ENCODE peak calls at places on chromosomes 5 and 9, in ten cellular contexts. G is mesendoderm; C is hepatocyte; W is cardiac muscle cell; R is naive thymus-derived CD4-positive, alpha-beta T cell; T is mammary epithelial cell; N is CD4-positive, CD25-positive, alpha-beta regulatory T cell; F is A549; Y is CD8-positive, alpha-beta T cell; E is lung. K is an unnamed sample. For H3K4me1, the result is how much of the 10 kb centered on the place peaks cover.

GRCh38 chr5:179534431-179534830 is 15.9 kb upstream of the RUFY1 start:
- DNase-seq in T (no peak), C (no peak), E (no peak), G (no peak), W (no peak), R (no peak), N (no peak), F (no peak), Y (no peak), K (no peak)

GRCh38 chr5:34898258-34898895 is 16.9 kb downstream of the RAD1 start:
- DNase-seq in F (peak), W (peak), E (peak), G (peak), Y (peak), N (peak), T (peak), C (peak), R (peak), K (peak)

GRCh38 chr9:90141723-90142122 is 500.9 kb downstream of the DIRAS2 start:
- DNase-seq in G (peak), F (no peak), R (no peak), T (peak), E (no peak), Y (no peak), C (peak), W (peak), N (no peak), K (peak)

GRCh38 chr5:62265648-62266112 is 40.3 kb upstream of the KIF2A start:
- DNase-seq in N (no peak), G (no peak), R (no peak), Y (no peak), C (no peak), E (no peak), W (no peak), T (no peak), F (no peak), K (no peak)

GRCh38 chr5:140011297-140011802 is 31.7 kb downstream of the NRG2 start:
- DNase-seq in Y (no peak), C (peak), T (peak), R (no peak), E (no peak), G (no peak), F (no peak), N (no peak), W (no peak), K (no peak)

GRCh38 chr5:134247825-134248224 is 22.0 kb upstream of the PPP2CA start:
- DNase-seq in F (no peak), W (no peak), R (no peak), G (peak), T (no peak), Y (no peak), N (no peak), C (no peak), E (no peak), K (no peak)

GRCh38 chr5:150987746-150988145 is 32.6 kb upstream of the GPX3 start:
- DNase-seq in R (no peak), N (no peak), E (no peak), T (no peak), Y (no peak), W (no peak), F (no peak), C (no peak), G (no peak), K (no peak)

GRCh38 chr5:178839319-178839704 is 20.4 kb upstream of the ZNF354B start:
- DNase-seq in F (no peak), G (peak), E (peak), R (peak), W (peak), T (peak), N (peak), C (peak), Y (peak), K (peak)

GRCh38 chr5:78006449-78006848 is 230.3 kb upstream of the TBCA start:
- DNase-seq in E (no peak), G (no peak), N (no peak), W (no peak), C (no peak), F (no peak), T (no peak), R (no peak), Y (no peak), K (no peak)

GRCh38 chr9:114803459-114803858 is 2.4 kb downstream of the TNFSF15 start:
- DNase-seq in T (no peak), F (no peak), W (no peak), N (no peak), R (no peak), Y (no peak), E (no peak), C (no peak), G (peak), K (peak)

GRCh38 chr5:146962801-146963355 is 84.3 kb upstream of the PPP2R2B start:
- DNase-seq in C (peak), N (no peak), T (peak), F (no peak), R (no peak), W (peak), G (no peak), Y (no peak), E (no peak), K (no peak)

GRCh38 chr5:173739741-173740140 is 123.3 kb upstream of the BOD1 start:
- DNase-seq in Y (no peak), C (no peak), E (no peak), T (no peak), N (no peak), R (no peak), W (no peak), F (no peak), G (peak), K (no peak)

GRCh38 chr9:4670591-4670990 is 4.3 kb upstream of the SPATA6L start:
- DNase-seq in R (no peak), C (no peak), E (no peak), F (no peak), W (no peak), N (no peak), G (no peak), Y (no peak), T (no peak), K (no peak)

GRCh38 chr9:121566401-121567141 is 66.9 kb upstream of the GGTA1 start:
- DNase-seq in C (no peak), R (no peak), T (peak), G (no peak), Y (no peak), F (no peak), W (peak), N (no peak), E (no peak), K (no peak)

GRCh38 chr5:418681-419121 is 24.3 kb upstream of the EXOC3 start:
- DNase-seq in F (no peak), W (no peak), E (no peak), R (no peak), T (no peak), G (no peak), C (no peak), Y (no peak), N (no peak), K (no peak)

GRCh38 chr5:158832736-158833135 is 267.0 kb downstream of the EBF1 start:
- DNase-seq in W (no peak), F (no peak), Y (no peak), E (no peak), N (no peak), T (no peak), G (no peak), C (no peak), R (no peak), K (no peak)

GRCh38 chr5:144484124-144484897 is 313.6 kb downstream of the KCTD16 start:
- DNase-seq in R (no peak), N (no peak), F (no peak), E (no peak), G (peak), W (no peak), Y (no peak), C (peak), T (peak), K (no peak)

GRCh38 chr5:38323645-38324295 is 65.4 kb downstream of the EGFLAM start:
- DNase-seq in F (no peak), T (peak), C (peak), G (no peak), W (peak), R (no peak), E (no peak), Y (no peak), N (no peak), K (no peak)

GRCh38 chr5:76544268-76544926 is 78.8 kb downstream of the F2RL2 start:
- DNase-seq in C (peak), E (no peak), N (peak), Y (peak), R (no peak), T (peak), W (peak), F (peak), G (peak), K (peak)

GRCh38 chr5:78546597-78546996 is 102.0 kb downstream of the LHFPL2 start:
- DNase-seq in T (no peak), N (no peak), F (no peak), E (no peak), G (no peak), R (no peak), W (no peak), C (no peak), Y (no peak), K (no peak)

GRCh38 chr9:136086951-136087740 is 7.9 kb downstream of the NACC2 start:
- DNase-seq in E (no peak), R (no peak), G (no peak), Y (peak), C (no peak), W (no peak), N (no peak), T (no peak), F (no peak), K (no peak)

GRCh38 chr5:161064297-161064696 is 212.3 kb upstream of the ATP10B start:
- DNase-seq in E (no peak), W (no peak), C (no peak), R (no peak), T (no peak), F (no peak), Y (no peak), G (peak), N (no peak), K (no peak)

GRCh38 chr5:153014194-153014593 is 476.3 kb upstream of the GRIA1 start:
- DNase-seq in W (no peak), E (no peak), T (no peak), N (no peak), F (no peak), G (no peak), R (no peak), C (no peak), Y (no peak), K (no peak)

GRCh38 chr5:151139015-151139414 is 18.6 kb downstream of the ANXA6 start:
- DNase-seq in N (no peak), R (no peak), T (no peak), E (no peak), W (no peak), C (no peak), G (no peak), Y (peak), F (no peak), K (no peak)

GRCh38 chr5:155434681-155435080 is 421.1 kb downstream of the KIF4B start:
- DNase-seq in T (no peak), F (no peak), G (no peak), W (no peak), Y (no peak), E (no peak), N (no peak), R (no peak), C (no peak), K (no peak)

GRCh38 chr5:1176473-1177391 is 24.7 kb upstream of the SLC6A19 start:
- DNase-seq in R (no peak), E (no peak), G (peak), F (no peak), W (no peak), T (no peak), C (no peak), N (no peak), Y (no peak), K (no peak)

DNA sequence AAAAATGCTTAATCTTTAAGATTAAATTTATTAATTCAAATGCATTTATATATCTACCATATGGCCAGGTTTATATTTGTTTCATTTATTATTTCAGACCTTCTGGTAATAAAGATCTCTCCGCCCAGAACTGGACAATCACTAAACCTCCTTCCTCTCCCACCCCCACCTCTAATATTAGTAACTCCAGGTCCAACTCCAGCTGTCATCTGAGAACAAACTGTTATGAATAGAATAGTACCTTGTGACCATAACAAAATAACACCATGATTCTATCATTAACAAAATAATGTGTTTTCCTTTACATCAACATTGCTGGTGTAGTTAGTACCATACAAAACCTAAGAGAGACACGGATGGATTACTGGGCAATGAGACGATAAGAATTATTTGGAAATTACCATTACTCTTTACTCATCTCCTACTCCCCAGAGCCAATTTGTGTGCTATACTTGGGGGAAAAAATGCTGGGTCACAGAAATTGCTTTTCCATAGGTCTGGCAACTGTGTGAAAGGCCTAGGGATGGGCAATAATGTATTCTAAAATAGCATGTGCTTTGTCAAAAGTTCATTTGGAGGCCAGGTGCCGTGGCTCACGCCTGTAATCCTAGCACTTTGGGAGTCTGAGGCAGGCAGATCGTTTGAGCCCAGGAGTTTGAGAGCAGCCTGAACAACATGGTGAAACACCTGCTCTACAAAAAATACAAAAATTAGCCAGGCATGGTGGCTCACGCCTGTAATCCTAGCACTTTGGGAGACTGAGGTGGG is 186.1 kb downstream of the ENC1 start:
- DNase-seq in T (no peak), G (no peak), R (no peak), E (no peak), F (no peak), C (no peak), W (no peak), N (no peak), Y (no peak), K (no peak)
- H3K27ac ChIP-seq in T (no peak), G (no peak), R (no peak), E (no peak), F (no peak), C (no peak), W (no peak), N (no peak), Y (no peak), K (no peak)

DNA sequence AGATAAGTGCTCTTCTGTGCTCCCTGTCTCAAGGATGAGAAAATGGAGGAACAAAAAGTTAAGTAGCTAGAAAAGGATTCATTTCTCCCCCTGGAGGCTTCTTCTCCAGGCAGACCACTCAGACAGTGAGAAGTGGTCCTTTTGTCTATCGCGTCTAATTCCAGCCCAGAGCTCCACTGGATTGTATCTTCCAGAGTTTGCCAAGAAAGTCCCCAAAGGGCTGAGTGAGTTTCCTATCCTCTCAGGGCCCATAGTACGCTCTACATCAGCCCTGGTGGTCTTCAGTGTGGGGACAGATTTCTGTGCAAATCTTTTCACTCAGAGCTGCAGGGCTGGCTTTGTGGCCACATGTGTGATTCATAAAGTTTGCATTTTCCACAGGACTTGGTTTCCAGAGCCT is 76.5 kb upstream of the CXCL14 start:
- DNase-seq in W (no peak), G (no peak), C (no peak), R (no peak), T (no peak), F (no peak), Y (no peak), N (no peak), E (no peak), K (no peak)
- H3K4me1 ChIP-seq in W (under half), G (under half), C (under half), R (under half), T (under half), F (under half), Y (under half), N (under half), E (under half), K (under half)

GRCh38 chr9:95037789-95038521 is 279.6 kb downstream of the FANCC start:
- DNase-seq in R (no peak), Y (no peak), T (peak), F (no peak), G (no peak), W (no peak), C (no peak), E (no peak), N (no peak), K (no peak)
- H3K4me3 ChIP-seq in R (no peak), Y (no peak), T (no peak), F (no peak), G (no peak), W (no peak), C (no peak), E (no peak), N (no peak), K (no peak)

GRCh38 chr5:171617268-171617667 is 168.3 kb upstream of the SMIM23 start:
- DNase-seq in E (no peak), F (no peak), R (no peak), G (no peak), T (no peak), W (no peak), N (no peak), C (no peak), Y (no peak), K (no peak)

GRCh38 chr5:171614511-171614910 is 171.1 kb upstream of the SMIM23 start:
- DNase-seq in W (no peak), T (no peak), F (no peak), N (no peak), Y (no peak), R (no peak), E (no peak), C (no peak), G (no peak), K (peak)

GRCh38 chr5:171617787-171618690 is 167.6 kb upstream of the SMIM23 start:
- DNase-seq in R (no peak), E (no peak), G (no peak), Y (no peak), N (no peak), F (no peak), C (no peak), W (no peak), T (no peak), K (no peak)

GRCh38 chr5:171615201-171616001 is 170.2 kb upstream of the SMIM23 start:
- DNase-seq in E (peak), G (peak), N (no peak), Y (no peak), W (no peak), T (no peak), C (peak), F (no peak), R (no peak), K (peak)

DNA sequence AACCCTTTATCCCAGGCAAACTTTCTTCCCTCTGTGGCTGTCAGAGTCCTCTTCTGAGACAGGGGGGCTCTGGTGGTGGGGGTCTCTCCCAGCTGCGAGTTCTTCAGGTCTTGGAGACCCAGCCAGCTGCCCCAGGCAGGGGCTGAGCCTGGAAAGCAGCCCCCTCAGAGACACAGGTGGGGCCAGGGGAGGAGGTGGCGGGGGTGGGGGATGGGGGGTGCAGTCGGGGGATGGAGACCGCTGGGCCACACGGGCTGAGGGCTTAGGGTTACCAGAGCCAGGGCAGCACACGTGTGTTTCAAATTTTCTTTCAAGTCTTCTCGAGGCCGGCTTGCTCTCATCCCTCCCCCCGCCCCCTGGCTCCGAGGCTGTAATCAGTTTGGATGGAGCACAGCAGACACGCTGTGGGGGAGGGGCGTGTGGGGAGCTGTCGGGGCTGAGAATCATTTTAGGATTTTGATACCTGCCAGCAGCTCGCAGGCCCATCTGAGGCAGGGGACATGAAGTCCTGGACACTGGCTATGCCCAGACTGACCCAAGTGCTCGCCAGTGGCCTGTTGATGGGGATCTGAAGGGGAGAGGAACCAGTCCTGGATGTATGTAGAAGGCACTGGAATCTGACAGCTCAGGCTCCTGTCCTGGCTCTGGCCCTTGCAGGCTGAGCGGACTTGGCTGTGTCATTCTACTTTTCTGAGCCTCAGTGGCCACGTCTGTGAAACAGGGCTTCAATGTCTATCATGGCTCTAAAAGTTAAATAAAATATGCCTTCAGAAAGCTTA is 169.4 kb upstream of the SMIM23 start:
- DNase-seq in G (peak), R (no peak), N (no peak), T (no peak), C (no peak), F (no peak), E (no peak), Y (no peak), W (no peak), K (no peak)
- H3K27ac ChIP-seq in G (no peak), R (no peak), N (no peak), T (no peak), C (no peak), F (no peak), E (no peak), Y (no peak), W (peak), K (no peak)

GRCh38 chr9:95030920-95031662 is 286.4 kb downstream of the FANCC start:
- DNase-seq in E (no peak), N (no peak), C (no peak), T (no peak), R (no peak), W (no peak), G (no peak), F (no peak), Y (no peak), K (no peak)

GRCh38 chr9:95028855-95029219 is 288.7 kb downstream of the FANCC start:
- DNase-seq in R (no peak), E (no peak), C (no peak), W (no peak), F (no peak), Y (no peak), N (no peak), G (no peak), T (no peak), K (no peak)

GRCh38 chr9:95029720-95030119 is 287.8 kb downstream of the FANCC start:
- DNase-seq in E (no peak), W (no peak), F (no peak), C (no peak), G (no peak), Y (no peak), R (no peak), T (no peak), N (no peak), K (no peak)

GRCh38 chr9:95029251-95029650 is 288.3 kb downstream of the FANCC start:
- DNase-seq in T (no peak), F (no peak), Y (no peak), G (no peak), R (no peak), C (no peak), N (no peak), W (no peak), E (no peak), K (no peak)

GRCh38 chr9:95030344-95030743 is 287.2 kb downstream of the FANCC start:
- DNase-seq in C (no peak), R (no peak), G (no peak), N (no peak), F (no peak), E (no peak), T (no peak), Y (no peak), W (no peak), K (no peak)
- H3K4me1 ChIP-seq in C (half or more), R (under half), G (under half), N (under half), F (half or more), E (under half), T (under half), Y (under half), W (under half), K (under half)

K was measured in small intestine.